ENCODE peak calls at places on chromosome 5, in six cellular contexts. One of them, this sample, is unnamed. For H3K79me2 and H3K36me3, the result is how much of the 10 kb centered on the place peaks cover.

GRCh38 chr5:132468665-132469379 is 21.8 kb downstream of the IRF1 start:
- DNase-seq in fibroblast of lung: no peak
- DNase-seq in astrocyte: no peak
- DNase-seq in H1: no peak
- DNase-seq in neural progenitor cell: no peak
- DNase-seq in HCT116: no peak
- DNase-seq in this sample: no peak

GRCh38 chr5:143319437-143320302 is 83.8 kb downstream of the NR3C1 start:
- DNase-seq in astrocyte: no peak
- DNase-seq in H1: no peak
- DNase-seq in fibroblast of lung: no peak
- DNase-seq in neural progenitor cell: no peak
- DNase-seq in HCT116: no peak
- DNase-seq in this sample: no peak

GRCh38 chr5:139275536-139276297 is 17.8 kb upstream of the MATR3 start:
- DNase-seq in neural progenitor cell: peak
- DNase-seq in HCT116: no peak
- DNase-seq in astrocyte: no peak
- DNase-seq in fibroblast of lung: no peak
- DNase-seq in H1: no peak
- DNase-seq in this sample: no peak

GRCh38 chr5:68279960-68280359 is 64.4 kb downstream of the PIK3R1 start:
- DNase-seq in neural progenitor cell: no peak
- DNase-seq in HCT116: no peak
- DNase-seq in H1: no peak
- DNase-seq in fibroblast of lung: no peak
- DNase-seq in astrocyte: no peak
- DNase-seq in this sample: no peak

GRCh38 chr5:54725391-54726280 is 208.1 kb downstream of the SNX18 start:
- DNase-seq in astrocyte: peak
- DNase-seq in H1: no peak
- DNase-seq in fibroblast of lung: no peak
- DNase-seq in HCT116: no peak
- DNase-seq in neural progenitor cell: no peak
- DNase-seq in this sample: no peak

GRCh38 chr5:139403787-139404483 is at the start of gene SPATA24:
- DNase-seq in fibroblast of lung: peak
- DNase-seq in H1: peak
- DNase-seq in HCT116: peak
- DNase-seq in astrocyte: peak
- DNase-seq in neural progenitor cell: peak
- DNase-seq in this sample: peak

GRCh38 chr5:83474170-83474796 is 2.7 kb downstream of the VCAN start:
- DNase-seq in HCT116: peak
- DNase-seq in fibroblast of lung: peak
- DNase-seq in astrocyte: peak
- DNase-seq in H1: peak
- DNase-seq in neural progenitor cell: peak
- DNase-seq in this sample: no peak

GRCh38 chr5:126965487-126965886 is 64.9 kb downstream of the MARCHF3 start:
- DNase-seq in neural progenitor cell: no peak
- DNase-seq in H1: no peak
- DNase-seq in astrocyte: no peak
- DNase-seq in HCT116: no peak
- DNase-seq in fibroblast of lung: peak
- DNase-seq in this sample: no peak

GRCh38 chr5:88680253-88681132 is 202.5 kb downstream of the MEF2C start:
- DNase-seq in astrocyte: no peak
- DNase-seq in H1: peak
- DNase-seq in fibroblast of lung: peak
- DNase-seq in HCT116: peak
- DNase-seq in neural progenitor cell: peak
- DNase-seq in this sample: no peak

GRCh38 chr5:95989283-95990048 is 27.8 kb upstream of the ELL2 start:
- DNase-seq in fibroblast of lung: no peak
- DNase-seq in astrocyte: no peak
- DNase-seq in neural progenitor cell: no peak
- DNase-seq in HCT116: no peak
- DNase-seq in H1: no peak
- DNase-seq in this sample: no peak

GRCh38 chr5:133285583-133286021 is 233.8 kb downstream of the HSPA4 start:
- DNase-seq in neural progenitor cell: no peak
- DNase-seq in astrocyte: peak
- DNase-seq in fibroblast of lung: peak
- DNase-seq in H1: no peak
- DNase-seq in HCT116: no peak
- DNase-seq in this sample: peak

GRCh38 chr5:158899792-158900191 is 199.9 kb downstream of the EBF1 start:
- DNase-seq in fibroblast of lung: no peak
- DNase-seq in astrocyte: no peak
- DNase-seq in neural progenitor cell: no peak
- DNase-seq in H1: no peak
- DNase-seq in HCT116: no peak
- DNase-seq in this sample: no peak

GRCh38 chr5:134245101-134245604 is 19.3 kb upstream of the PPP2CA start:
- DNase-seq in H1: no peak
- DNase-seq in neural progenitor cell: peak
- DNase-seq in fibroblast of lung: peak
- DNase-seq in HCT116: no peak
- DNase-seq in astrocyte: peak
- DNase-seq in this sample: no peak

GRCh38 chr5:75567710-75568109 is 43.5 kb upstream of the ANKDD1B start:
- DNase-seq in astrocyte: peak
- DNase-seq in H1: no peak
- DNase-seq in fibroblast of lung: peak
- DNase-seq in HCT116: peak
- DNase-seq in neural progenitor cell: no peak
- DNase-seq in this sample: no peak

GRCh38 chr5:66520854-66521253 is 75.3 kb upstream of the MAST4 start:
- DNase-seq in neural progenitor cell: no peak
- DNase-seq in H1: no peak
- DNase-seq in astrocyte: no peak
- DNase-seq in HCT116: no peak
- DNase-seq in fibroblast of lung: no peak
- DNase-seq in this sample: no peak

GRCh38 chr5:2700876-2701275 is 50.6 kb downstream of the IRX2 start:
- DNase-seq in fibroblast of lung: no peak
- DNase-seq in HCT116: no peak
- DNase-seq in astrocyte: no peak
- DNase-seq in neural progenitor cell: no peak
- DNase-seq in H1: no peak
- DNase-seq in this sample: no peak

GRCh38 chr5:135393691-135394090 is 5.3 kb downstream of the MACROH2A1 start:
- DNase-seq in astrocyte: peak
- DNase-seq in neural progenitor cell: no peak
- DNase-seq in HCT116: no peak
- DNase-seq in H1: no peak
- DNase-seq in fibroblast of lung: peak
- DNase-seq in this sample: no peak

GRCh38 chr5:10304932-10305331 is 2.8 kb downstream of the CMBL start:
- DNase-seq in HCT116: no peak
- DNase-seq in fibroblast of lung: no peak
- DNase-seq in H1: no peak
- DNase-seq in astrocyte: no peak
- DNase-seq in neural progenitor cell: no peak
- DNase-seq in this sample: no peak

GRCh38 chr5:6181147-6181729 is 197.1 kb downstream of the MED10 start:
- DNase-seq in H1: no peak
- DNase-seq in neural progenitor cell: peak
- DNase-seq in astrocyte: no peak
- DNase-seq in fibroblast of lung: no peak
- DNase-seq in HCT116: no peak
- DNase-seq in this sample: no peak

GRCh38 chr5:34501840-34502239 is 154.3 kb upstream of the RAI14 start:
- DNase-seq in H1: no peak
- DNase-seq in neural progenitor cell: no peak
- DNase-seq in HCT116: no peak
- DNase-seq in fibroblast of lung: no peak
- DNase-seq in astrocyte: no peak
- DNase-seq in this sample: no peak

GRCh38 chr5:66969963-66970362 is 226.6 kb downstream of the CD180 start:
- DNase-seq in H1: no peak
- DNase-seq in fibroblast of lung: no peak
- DNase-seq in neural progenitor cell: no peak
- DNase-seq in astrocyte: no peak
- DNase-seq in HCT116: no peak
- DNase-seq in this sample: no peak

GRCh38 chr5:79702606-79703380 is 13.2 kb downstream of the CMYA5 start:
- DNase-seq in neural progenitor cell: peak
- DNase-seq in astrocyte: no peak
- DNase-seq in HCT116: no peak
- DNase-seq in H1: peak
- DNase-seq in fibroblast of lung: peak
- DNase-seq in this sample: no peak

GRCh38 chr5:14581333-14581890 is at the start of gene OTULINL:
- DNase-seq in neural progenitor cell: peak
- DNase-seq in HCT116: peak
- DNase-seq in H1: peak
- DNase-seq in fibroblast of lung: peak
- DNase-seq in astrocyte: peak
- DNase-seq in this sample: no peak

GRCh38 chr5:62603934-62604333 is 25.3 kb downstream of the LRRC70 start:
- DNase-seq in astrocyte: no peak
- DNase-seq in neural progenitor cell: no peak
- DNase-seq in H1: no peak
- DNase-seq in fibroblast of lung: no peak
- DNase-seq in HCT116: no peak
- DNase-seq in this sample: no peak

GRCh38 chr5:150503977-150504620 is 3.8 kb upstream of the NDST1 start:
- DNase-seq in HCT116: no peak
- DNase-seq in neural progenitor cell: no peak
- DNase-seq in H1: no peak
- DNase-seq in astrocyte: no peak
- DNase-seq in fibroblast of lung: no peak
- DNase-seq in this sample: no peak

GRCh38 chr5:139385061-139385889 is 2.2 kb upstream of the SLC23A1 start:
- DNase-seq in H1: no peak
- DNase-seq in neural progenitor cell: no peak
- DNase-seq in HCT116: no peak
- DNase-seq in fibroblast of lung: no peak
- DNase-seq in astrocyte: no peak
- DNase-seq in this sample: no peak

GRCh38 chr5:6758706-6759105 is 45.5 kb downstream of the TENT4A start:
- DNase-seq in H1: no peak
- DNase-seq in HCT116: no peak
- DNase-seq in astrocyte: no peak
- DNase-seq in neural progenitor cell: no peak
- DNase-seq in fibroblast of lung: no peak
- DNase-seq in this sample: no peak

GRCh38 chr5:179614745-179615144 is 8.7 kb downstream of the HNRNPH1 start:
- DNase-seq in fibroblast of lung: no peak
- DNase-seq in H1: no peak
- DNase-seq in astrocyte: no peak
- DNase-seq in neural progenitor cell: no peak
- DNase-seq in HCT116: no peak
- DNase-seq in this sample: no peak
- H3K79me2 ChIP-seq in fibroblast of lung: half or more
- H3K79me2 ChIP-seq in H1: under half
- H3K79me2 ChIP-seq in astrocyte: half or more
- H3K79me2 ChIP-seq in neural progenitor cell: half or more
- H3K79me2 ChIP-seq in HCT116: half or more
- H3K79me2 ChIP-seq in this sample: under half

DNA sequence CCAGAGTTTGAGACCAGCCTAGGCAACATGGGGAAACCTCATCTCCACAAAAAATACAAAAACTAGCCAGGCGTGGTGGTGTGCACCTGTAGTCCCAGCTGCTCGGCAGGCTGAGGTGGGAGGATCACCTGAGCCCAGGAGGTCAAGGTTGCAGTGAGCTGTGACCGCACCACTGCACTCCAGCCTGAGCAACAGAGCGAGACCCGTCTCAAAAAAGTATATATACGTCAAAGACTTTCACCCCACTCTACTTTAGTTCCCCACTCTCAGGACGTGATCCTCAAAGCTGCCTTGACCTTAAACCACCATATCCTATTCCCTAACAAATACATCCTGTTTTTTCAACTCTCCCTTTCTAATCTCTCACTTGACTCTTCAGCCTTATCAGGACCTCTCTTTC is 41.0 kb downstream of the PCDHGC5 start:
- DNase-seq in fibroblast of lung: no peak
- DNase-seq in neural progenitor cell: no peak
- DNase-seq in H1: no peak
- DNase-seq in HCT116: no peak
- DNase-seq in astrocyte: no peak
- DNase-seq in this sample: no peak
- H3K36me3 ChIP-seq in fibroblast of lung: under half
- H3K36me3 ChIP-seq in neural progenitor cell: under half
- H3K36me3 ChIP-seq in H1: under half
- H3K36me3 ChIP-seq in HCT116: under half
- H3K36me3 ChIP-seq in astrocyte: under half
- H3K36me3 ChIP-seq in this sample: under half

DNA sequence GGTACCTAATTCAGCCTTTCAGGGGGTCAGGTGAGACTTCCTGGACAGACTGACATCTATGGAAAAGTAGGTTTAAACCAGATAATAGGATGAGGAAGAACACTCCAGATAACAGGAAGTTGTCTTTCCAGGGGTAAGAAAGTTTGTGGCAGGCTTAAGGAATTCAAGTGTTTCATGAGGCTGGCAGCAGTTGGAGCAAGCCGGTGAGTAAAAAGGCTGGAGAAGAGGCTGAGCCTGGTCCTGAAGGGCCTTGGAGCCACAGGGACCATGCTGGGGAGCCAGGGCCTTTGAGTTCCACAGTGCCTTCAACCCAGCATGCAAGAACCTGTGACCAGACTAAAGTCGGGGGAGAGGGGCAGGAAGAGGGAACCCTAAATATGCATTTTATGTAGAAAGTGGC is 353.4 kb downstream of the SPOCK1 start:
- DNase-seq in HCT116: no peak
- DNase-seq in neural progenitor cell: no peak
- DNase-seq in astrocyte: no peak
- DNase-seq in H1: no peak
- DNase-seq in fibroblast of lung: no peak
- DNase-seq in this sample: no peak
- H3K27ac ChIP-seq in HCT116: no peak
- H3K27ac ChIP-seq in neural progenitor cell: no peak
- H3K27ac ChIP-seq in astrocyte: peak
- H3K27ac ChIP-seq in H1: no peak
- H3K27ac ChIP-seq in fibroblast of lung: peak
- H3K27ac ChIP-seq in this sample: peak

DNA sequence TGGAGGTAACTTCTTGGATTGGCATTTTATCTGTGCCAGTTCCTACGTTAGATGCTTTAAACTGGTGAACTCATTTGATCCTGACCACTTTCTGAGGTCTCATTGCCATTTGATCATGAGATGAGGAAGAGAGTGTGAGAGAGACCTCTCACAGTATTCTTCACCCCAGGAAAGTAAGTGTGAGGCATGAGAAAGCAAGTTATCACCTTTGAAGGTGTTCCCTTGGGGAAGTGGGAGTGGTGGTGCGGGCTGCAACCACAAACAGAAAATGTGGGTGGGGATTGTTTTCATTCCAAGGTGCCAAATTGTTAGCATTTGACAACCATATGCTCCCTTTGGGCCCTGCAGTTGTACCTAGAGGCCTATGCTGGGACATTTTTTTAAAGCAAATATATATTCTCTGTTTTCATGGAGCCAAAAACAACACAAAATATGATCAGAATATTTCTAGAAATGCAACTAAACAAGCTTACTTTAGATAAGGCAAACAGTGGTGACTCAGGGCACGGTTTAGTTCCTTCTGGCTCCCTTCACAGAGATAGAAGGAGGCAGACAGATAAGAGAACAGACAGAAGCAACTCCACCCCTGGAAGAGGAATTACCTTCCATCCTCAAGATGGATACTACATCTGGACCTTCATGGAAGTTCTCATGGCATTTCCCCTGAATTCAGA is 416.8 kb downstream of the PLK2 start:
- DNase-seq in neural progenitor cell: no peak
- DNase-seq in H1: no peak
- DNase-seq in HCT116: no peak
- DNase-seq in fibroblast of lung: no peak
- DNase-seq in astrocyte: peak
- DNase-seq in this sample: no peak
- H3K79me2 ChIP-seq in neural progenitor cell: under half
- H3K79me2 ChIP-seq in H1: under half
- H3K79me2 ChIP-seq in HCT116: under half
- H3K79me2 ChIP-seq in fibroblast of lung: under half
- H3K79me2 ChIP-seq in astrocyte: under half
- H3K79me2 ChIP-seq in this sample: under half

This sample was measured in keratinocyte.